ENCODE peak calls at places on chromosomes 2 and 18, in seven cellular contexts. W is vagina, Y is heart left ventricle, N is K562, P is upper lobe of left lung, I is uterus, Q is Peyer's patch. H is an unnamed sample.

GRCh38 chr2:37005118-37005868 is 39.0 kb upstream of the STRN start:
- DNase-seq in Q (no peak), N (peak; percentile 15), Y (no peak), P (no peak), I (no peak), W (no peak), H (no peak)

GRCh38 chr18:72941001-72941400 is 73.2 kb upstream of the NETO1 start:
- DNase-seq in W (no peak), Y (no peak), Q (no peak), I (no peak), N (no peak), P (no peak), H (no peak)

GRCh38 chr2:55017428-55017827 is 32.8 kb downstream of the RTN4 start:
- DNase-seq in Y (no peak), Q (no peak), W (no peak), P (no peak), I (no peak), N (no peak), H (no peak)

GRCh38 chr2:86044045-86044444 is 61.6 kb downstream of the POLR1A start:
- DNase-seq in N (no peak), I (peak; percentile 13), P (no peak), W (no peak), Q (no peak), Y (no peak), H (no peak)

GRCh38 chr2:67572721-67573485 is 175.8 kb downstream of the ETAA1 start:
- DNase-seq in Q (no peak), N (no peak), P (no peak), I (no peak), W (no peak), Y (no peak), H (no peak)

GRCh38 chr18:55334875-55335274 is 253.1 kb downstream of the TCF4 start:
- DNase-seq in N (no peak), W (no peak), I (no peak), P (peak; percentile 36), Q (no peak), Y (peak; percentile 55), H (no peak)

GRCh38 chr18:21243041-21243431 is 1.0 kb downstream of the GREB1L start:
- DNase-seq in Q (peak; percentile 53), P (no peak), Y (peak; percentile 8), W (no peak), I (no peak), N (no peak), H (no peak)

GRCh38 chr18:52343138-52343537 is 3.1 kb downstream of the DCC start:
- DNase-seq in Y (no peak), W (no peak), N (no peak), P (no peak), Q (no peak), I (no peak), H (no peak)

GRCh38 chr2:63614448-63614968 is 25.7 kb downstream of the MDH1 start:
- DNase-seq in Q (no peak), Y (no peak), W (no peak), P (no peak), I (no peak), N (no peak), H (no peak)

GRCh38 chr2:118978064-118978463 is 36.1 kb downstream of the MARCO start:
- DNase-seq in P (no peak), I (no peak), N (no peak), Y (no peak), Q (no peak), W (peak; percentile 58), H (no peak)

GRCh38 chr18:61001138-61001537 is 332.1 kb upstream of the CDH20 start:
- DNase-seq in N (no peak), Y (no peak), I (no peak), W (no peak), Q (no peak), P (no peak), H (no peak)

GRCh38 chr18:12449040-12449814 is 41.5 kb downstream of the PRELID3A start:
- DNase-seq in I (no peak), Y (no peak), Q (no peak), P (no peak), N (no peak), W (no peak), H (peak; percentile 22)

GRCh38 chr2:72083751-72084583 is 63.7 kb downstream of the CYP26B1 start:
- DNase-seq in I (no peak), Q (no peak), N (no peak), Y (no peak), W (peak; percentile 94), P (no peak), H (no peak)

GRCh38 chr2:191311627-191312026 is 66.4 kb downstream of the MYO1B start:
- DNase-seq in Y (no peak), W (no peak), P (no peak), N (no peak), Q (no peak), I (no peak), H (no peak)

GRCh38 chr2:68466361-68466777 is 725 bp downstream of the FBXO48 start:
- DNase-seq in Q (no peak), P (peak; percentile 44), W (no peak), N (peak; percentile 11), Y (no peak), I (no peak), H (no peak)

GRCh38 chr2:112154246-112155110 is 16.3 kb downstream of the FBLN7 start:
- DNase-seq in Y (no peak), N (no peak), Q (no peak), I (no peak), W (no peak), P (no peak), H (no peak)

GRCh38 chr18:2139676-2140075 is 431.6 kb downstream of the METTL4 start:
- DNase-seq in Y (no peak), N (no peak), W (no peak), P (no peak), Q (no peak), I (no peak), H (no peak)

GRCh38 chr18:2135309-2135708 is 436.0 kb downstream of the METTL4 start:
- DNase-seq in N (no peak), P (no peak), Y (no peak), Q (no peak), W (no peak), I (no peak), H (no peak)

DNA sequence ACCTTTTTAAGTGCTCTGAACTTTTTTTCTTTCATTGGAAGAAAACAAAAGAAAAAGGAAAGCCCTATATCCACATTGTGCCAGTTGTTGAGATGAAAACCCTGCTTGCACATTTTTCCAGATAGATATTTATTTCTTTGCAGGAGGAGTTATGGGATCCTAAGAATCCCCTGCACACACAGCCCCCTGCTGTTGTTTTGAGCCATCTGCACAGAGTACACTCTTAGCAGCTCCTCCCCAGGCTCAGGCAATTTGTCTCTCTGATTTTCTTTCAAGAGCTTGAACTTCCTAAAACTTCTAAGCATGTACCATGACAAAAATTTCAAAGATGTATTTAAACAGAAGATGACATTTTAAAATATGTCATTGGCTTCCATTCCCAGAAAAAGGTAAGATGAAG is 436.9 kb downstream of the METTL4 start:
- DNase-seq in I (no peak), P (no peak), Q (no peak), Y (no peak), W (no peak), N (no peak), H (no peak)
- TF ChIP-seq CTCF in I (no peak), P (no peak), Q (no peak), Y (no peak), W (no peak), N (no peak), H (no peak)

GRCh38 chr18:23872701-23873550 is 141.6 kb upstream of the TTC39C start:
- DNase-seq in I (no peak), N (no peak), W (peak; percentile 98), Q (peak; percentile 90), P (no peak), Y (no peak), H (peak; percentile 29)
- TF ChIP-seq POLR2A in I (no peak), N (no peak), W (no peak), Q (peak; percentile 89), P (no peak), Y (no peak), H (peak; percentile 30)

DNA sequence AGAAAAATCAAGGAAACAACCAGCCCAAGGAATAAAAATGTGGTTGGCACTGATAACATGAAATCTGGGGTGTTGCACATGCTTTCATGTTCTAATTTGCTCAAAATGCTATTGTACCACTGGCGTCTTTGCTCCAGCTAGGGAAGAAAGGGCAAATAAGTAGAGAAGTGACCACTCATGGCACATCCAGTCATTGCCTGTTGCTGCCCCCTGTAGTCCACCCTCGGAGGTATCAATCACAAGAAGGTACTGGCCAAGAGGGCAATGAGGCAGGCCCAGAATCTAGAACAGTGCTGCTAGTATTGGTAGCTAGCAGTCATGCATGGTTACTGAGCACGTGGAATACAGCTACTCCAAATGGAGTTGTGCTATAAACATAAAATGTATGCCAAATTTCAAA is 213.4 kb downstream of the CDCA7 start:
- DNase-seq in Q (no peak), Y (peak; percentile 31), I (no peak), N (peak; percentile 29), P (no peak), W (no peak), H (no peak)
- TF ChIP-seq CTCF in Q (no peak), Y (no peak), I (no peak), N (peak; percentile 65), P (no peak), W (no peak), H (no peak)

GRCh38 chr2:120224256-120224655 is 1.1 kb upstream of the TMEM185B start:
- DNase-seq in W (no peak), Y (no peak), P (no peak), Q (peak; percentile 47), N (no peak), I (no peak), H (no peak)

GRCh38 chr2:120221616-120222015 is 1.6 kb downstream of the TMEM185B start:
- DNase-seq in W (no peak), Q (no peak), I (no peak), Y (no peak), P (no peak), N (no peak), H (no peak)

GRCh38 chr2:120224735-120225548 is 1.7 kb upstream of the TMEM185B start:
- DNase-seq in I (no peak), W (no peak), Q (peak; percentile 51), P (no peak), N (no peak), Y (no peak), H (no peak)

GRCh38 chr2:120222186-120223033 is 790 bp downstream of the TMEM185B start:
- DNase-seq in Q (no peak), I (no peak), P (no peak), W (no peak), Y (peak; percentile 11), N (no peak), H (no peak)

DNA sequence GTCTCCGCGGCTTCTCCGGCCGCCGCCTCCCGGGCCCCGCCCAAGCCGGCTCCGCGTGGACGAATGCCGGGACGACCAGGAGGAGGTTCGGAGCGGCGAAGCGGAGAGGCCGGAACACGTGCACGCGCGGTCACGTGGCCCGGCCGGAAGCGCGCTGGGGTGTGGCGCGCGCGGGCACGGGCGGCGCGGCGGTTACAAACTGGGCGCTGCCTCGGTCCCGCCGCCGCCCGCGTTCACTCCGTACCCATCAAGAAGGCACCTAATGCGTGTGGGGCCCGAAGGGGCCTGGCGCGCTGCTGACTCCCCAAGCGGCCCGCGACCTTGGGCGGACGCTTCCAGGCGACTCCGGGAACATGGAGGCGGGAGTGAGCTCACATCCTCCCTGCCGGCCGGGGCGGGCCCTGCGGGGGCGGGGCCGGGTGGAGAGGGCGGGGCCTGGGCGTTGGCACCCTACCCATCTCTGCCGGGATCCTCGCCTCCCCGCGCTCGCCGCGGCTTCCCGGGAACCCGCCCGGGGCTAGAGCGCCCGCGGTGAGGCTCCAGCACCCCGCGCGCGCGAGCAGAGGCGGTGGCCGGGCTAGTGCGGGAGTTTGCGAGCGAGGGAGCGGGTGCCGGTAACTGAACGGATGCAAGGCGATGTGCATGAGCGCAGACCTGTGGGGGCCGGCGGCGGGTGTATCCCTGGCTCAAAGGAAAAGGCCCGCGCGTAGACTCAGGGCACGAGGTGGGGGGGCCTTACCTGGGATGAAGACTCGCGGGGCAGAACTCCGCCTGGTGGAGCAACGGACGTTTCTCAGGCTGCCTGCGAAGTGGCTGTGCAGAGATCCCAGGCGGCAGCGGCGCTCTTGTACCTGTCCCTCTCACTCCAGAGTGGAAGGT is at the start of gene TMEM185B:
- DNase-seq in Y (peak; percentile 90), I (peak; percentile 95), W (no peak), P (peak; percentile 93), Q (peak; percentile 98), N (peak; percentile 96), H (peak; percentile 90)
- TF ChIP-seq POLR2A in Y (no peak), I (peak; percentile 75), W (peak; percentile 15), P (peak; percentile 34), Q (peak; percentile 64), N (peak; percentile 86), H (peak; percentile 68)